ENCODE peak calls at places on chromosomes 4 and X, in nine cellular contexts. L is SK-N-MC, S is stomach, C is SK-N-SH, B is transverse colon, U is sigmoid colon, Q is GM23338, I is suprapubic skin, M is upper lobe of left lung. N is an unnamed sample.

GRCh38 chr4:126238010-126238409 is 923.3 kb downstream of the FAT4 start:
- DNase-seq in U (no peak), Q (peak), S (no peak), C (no peak), M (no peak), I (no peak), B (no peak), L (no peak), N (no peak)

GRCh38 chr4:56908206-56909082 is 744 bp downstream of the REST start:
- DNase-seq in Q (peak), L (no peak), B (peak), M (peak), I (peak), U (peak), C (peak), S (peak), N (peak)

GRCh38 chr4:73257995-73258667 is 467 bp downstream of the ANKRD17 start:
- DNase-seq in C (peak), L (no peak), U (no peak), B (no peak), Q (peak), S (no peak), I (no peak), M (no peak), N (peak)

GRCh38 chr4:163587867-163588266 is 93.4 kb downstream of the TMA16 start:
- DNase-seq in S (no peak), M (no peak), C (peak), Q (peak), B (no peak), L (no peak), U (no peak), I (no peak), N (no peak)

GRCh38 chr4:102608190-102608589 is 107.0 kb downstream of the NFKB1 start:
- DNase-seq in B (no peak), I (no peak), L (no peak), U (no peak), Q (no peak), C (no peak), M (no peak), S (no peak), N (no peak)

GRCh38 chr4:18020671-18021469 is 685 bp downstream of the LCORL start:
- DNase-seq in Q (peak), M (no peak), C (peak), B (peak), S (peak), L (no peak), U (peak), I (peak), N (peak)

GRCh38 chr4:140176735-140177134 is 22.8 kb upstream of the MAML3 start:
- DNase-seq in Q (no peak), U (no peak), B (no peak), L (no peak), I (no peak), M (no peak), S (no peak), C (no peak), N (no peak)

GRCh38 chr4:175418511-175418910 is 393.6 kb downstream of the GPM6A start:
- DNase-seq in Q (no peak), C (no peak), S (no peak), B (no peak), M (no peak), U (no peak), I (no peak), L (no peak), N (no peak)

GRCh38 chrX:107579956-107580355 is 48.4 kb upstream of the PRPS1 start:
- DNase-seq in Q (no peak), U (no peak), S (no peak), B (no peak), L (no peak), M (no peak), C (no peak), I (no peak), N (no peak)

GRCh38 chr4:66577922-66578321 is 907.6 kb upstream of the EPHA5 start:
- DNase-seq in U (no peak), I (no peak), L (no peak), C (no peak), Q (no peak), B (no peak), S (no peak), M (no peak), N (no peak)

GRCh38 chr4:174259580-174259979 is 23.9 kb downstream of the FBXO8 start:
- DNase-seq in S (no peak), U (no peak), B (no peak), Q (no peak), I (no peak), M (no peak), L (no peak), C (no peak), N (no peak)

GRCh38 chr4:181350578-181351420 is 892.4 kb upstream of the TENM3 start:
- DNase-seq in S (no peak), B (no peak), L (no peak), M (no peak), U (no peak), Q (peak), C (no peak), I (no peak), N (no peak)

GRCh38 chr4:24262616-24263015 is 321.7 kb downstream of the DHX15 start:
- DNase-seq in M (no peak), S (no peak), U (no peak), B (no peak), Q (no peak), C (no peak), L (no peak), I (no peak), N (no peak)

GRCh38 chr4:158856852-158857251 is 88.0 kb downstream of the FNIP2 start:
- DNase-seq in I (no peak), S (no peak), U (no peak), C (peak), L (peak), M (no peak), Q (peak), B (no peak), N (peak)

GRCh38 chr4:80172203-80172602 is 25.1 kb upstream of the PRDM8 start:
- DNase-seq in U (no peak), L (no peak), I (no peak), C (no peak), B (no peak), Q (no peak), S (no peak), M (no peak), N (no peak)

GRCh38 chr4:110916505-110916904 is 293.6 kb upstream of the PITX2 start:
- DNase-seq in M (no peak), C (no peak), L (no peak), B (no peak), I (no peak), U (no peak), S (no peak), Q (no peak), N (no peak)
- TF ChIP-seq POLR2AphosphoS5 in M (no peak), C (no peak), L (no peak), B (no peak), I (no peak), U (no peak), S (no peak), Q (no peak), N (no peak)

GRCh38 chr4:10005632-10006031 is 15.7 kb downstream of the SLC2A9 start:
- DNase-seq in Q (no peak), L (no peak), B (no peak), M (no peak), S (no peak), U (no peak), I (no peak), C (no peak), N (no peak)

GRCh38 chr4:10007772-10008171 is 13.5 kb downstream of the SLC2A9 start:
- DNase-seq in C (no peak), U (no peak), I (no peak), Q (no peak), B (no peak), M (no peak), L (no peak), S (no peak), N (no peak)

GRCh38 chr4:10007436-10007740 is 13.9 kb downstream of the SLC2A9 start:
- DNase-seq in M (no peak), B (no peak), Q (no peak), S (no peak), C (no peak), L (no peak), U (no peak), I (no peak), N (no peak)

GRCh38 chr4:10006236-10006603 is 15.1 kb downstream of the SLC2A9 start:
- DNase-seq in M (no peak), L (no peak), I (no peak), B (peak), S (peak), C (no peak), Q (no peak), U (peak), N (no peak)

DNA sequence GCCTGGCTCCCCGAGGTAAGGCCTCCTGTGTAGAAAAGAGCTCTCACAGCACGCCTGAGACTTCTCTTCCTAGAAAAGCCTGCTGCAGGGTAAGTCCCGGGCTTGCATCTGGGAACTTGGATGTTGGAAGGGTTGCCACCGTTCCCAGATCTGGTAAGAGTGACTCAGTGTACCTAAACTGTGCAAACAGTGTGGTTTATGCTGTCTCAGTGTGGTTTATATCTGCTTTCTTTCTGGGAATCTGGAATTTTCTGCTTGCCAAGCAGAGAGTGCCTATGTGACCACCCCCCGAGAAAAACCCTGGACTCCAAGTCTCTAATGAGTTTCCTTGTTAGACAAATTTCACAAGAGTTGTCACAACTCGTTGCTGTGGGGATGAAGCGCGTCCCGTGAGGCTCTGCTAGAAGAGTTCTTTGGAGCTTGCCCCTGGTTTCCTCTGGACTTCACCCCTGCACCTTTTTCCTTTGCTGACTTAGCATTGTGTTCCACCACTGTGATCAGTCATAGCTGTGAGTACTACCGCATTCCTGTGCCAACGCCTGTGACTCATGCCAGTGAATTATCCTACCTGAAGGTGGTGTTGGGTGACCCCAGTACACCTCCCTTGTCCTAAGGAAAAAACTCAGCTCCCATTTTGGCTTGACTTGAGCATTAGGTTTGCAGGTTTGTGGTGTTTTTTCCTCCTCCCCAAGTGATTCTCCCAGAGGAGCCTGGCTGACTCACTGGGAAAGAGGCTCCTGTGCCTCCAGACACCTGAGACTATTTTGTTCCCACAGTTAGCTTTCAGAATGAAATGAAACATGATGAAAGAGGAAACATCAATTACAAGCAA is 14.5 kb downstream of the SLC2A9 start:
- DNase-seq in C (no peak), M (no peak), U (no peak), L (no peak), B (peak), Q (no peak), I (no peak), S (peak), N (no peak)
- TF ChIP-seq POLR2AphosphoS5 in C (no peak), M (no peak), U (no peak), L (no peak), B (peak), Q (no peak), I (no peak), S (peak), N (no peak)

GRCh38 chrX:1659664-1660461 is 45.0 kb downstream of the ASMT start:
- DNase-seq in B (no peak), L (no peak), U (no peak), S (no peak), M (peak), C (no peak), I (peak), Q (no peak), N (no peak)

GRCh38 chrX:1661048-1661921 is 46.4 kb downstream of the ASMT start:
- DNase-seq in U (no peak), M (no peak), I (peak), B (peak), Q (peak), L (no peak), C (no peak), S (peak), N (peak)

GRCh38 chrX:1657367-1658082 is 42.7 kb downstream of the ASMT start:
- DNase-seq in L (no peak), C (no peak), I (no peak), B (peak), Q (no peak), M (peak), S (no peak), U (no peak), N (no peak)

GRCh38 chrX:1656379-1656778 is 41.5 kb downstream of the ASMT start:
- DNase-seq in Q (no peak), L (no peak), C (no peak), S (no peak), I (no peak), M (no peak), B (no peak), U (no peak), N (no peak)

GRCh38 chrX:1658083-1658463 is 43.2 kb downstream of the ASMT start:
- DNase-seq in B (no peak), Q (no peak), I (no peak), U (no peak), M (no peak), S (no peak), L (no peak), C (no peak), N (no peak)
- TF ChIP-seq POLR2AphosphoS5 in B (no peak), Q (no peak), I (no peak), U (no peak), M (no peak), S (no peak), L (no peak), C (no peak), N (no peak)

DNA sequence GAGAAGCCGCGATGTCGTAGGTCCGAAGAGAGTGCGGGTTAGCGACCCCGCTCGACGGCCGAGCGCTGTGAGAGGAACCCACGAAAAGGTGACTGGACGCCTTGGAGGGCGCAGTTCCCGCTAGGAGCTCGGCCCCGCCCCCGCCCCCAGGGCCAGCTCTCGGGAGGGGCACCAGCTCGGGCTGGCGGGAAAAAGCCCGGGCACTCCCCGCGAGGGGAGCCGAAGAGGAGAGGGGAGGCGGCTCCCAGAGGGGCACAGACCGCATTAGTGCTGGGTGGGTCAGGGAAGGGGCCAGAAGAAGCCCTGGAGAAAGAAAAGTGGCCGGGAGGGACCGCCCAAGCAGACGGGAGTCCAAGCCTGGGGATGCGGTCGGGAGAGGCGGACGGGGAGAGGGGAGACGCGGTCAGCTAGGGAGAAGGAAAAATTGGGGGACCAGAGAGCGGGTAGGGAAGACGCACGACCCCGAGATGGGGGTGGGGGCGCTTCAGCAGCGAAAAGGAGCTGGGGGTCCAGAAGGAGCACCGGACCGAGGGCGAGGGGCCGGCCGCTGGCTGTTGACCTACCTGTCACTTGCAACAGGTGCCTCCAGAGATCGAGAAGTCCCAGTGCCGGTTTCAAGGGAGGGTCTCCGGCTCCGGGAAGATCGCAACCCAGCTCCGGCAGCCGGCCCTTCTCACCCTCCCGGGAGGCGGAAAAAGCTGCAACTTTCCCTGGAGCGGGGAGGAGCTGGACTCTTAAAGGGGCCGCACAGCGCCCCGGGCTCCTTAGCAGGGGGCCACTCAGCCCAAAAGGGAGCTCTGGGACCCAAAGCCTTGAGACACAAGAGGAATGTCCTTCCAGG is at the start of gene SYTL4:
- DNase-seq in Q (peak), L (no peak), S (peak), I (peak), B (peak), M (peak), C (peak), U (peak), N (peak)
- TF ChIP-seq POLR2AphosphoS5 in Q (no peak), L (no peak), S (no peak), I (no peak), B (peak), M (no peak), C (no peak), U (peak), N (no peak)

DNA sequence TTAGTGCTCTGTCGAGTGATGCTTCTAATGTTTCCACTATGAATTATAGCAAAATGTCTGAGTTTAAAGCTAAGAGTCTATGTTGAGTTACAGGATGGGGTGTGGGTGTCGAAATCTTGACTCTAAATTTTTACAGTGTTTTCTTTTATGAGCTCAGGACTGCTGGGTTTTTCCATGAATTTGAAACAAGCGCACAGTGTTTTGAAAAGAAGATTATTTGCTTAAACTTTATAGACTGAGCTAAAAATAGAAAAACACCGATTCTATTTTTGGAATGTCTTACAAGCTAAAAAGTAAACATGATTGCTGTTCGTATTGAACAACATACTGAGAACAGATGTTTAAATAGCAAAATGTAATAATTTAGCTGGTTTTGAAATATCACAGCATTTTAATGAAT is 7.6 kb downstream of the PTTG2 start:
- DNase-seq in Q (no peak), S (no peak), M (no peak), C (no peak), L (no peak), B (no peak), I (no peak), U (no peak), N (no peak)
- TF ChIP-seq POLR2AphosphoS5 in Q (no peak), S (no peak), M (no peak), C (no peak), L (no peak), B (no peak), I (no peak), U (no peak), N (no peak)

GRCh38 chr4:153542131-153542530 is 76.0 kb downstream of the TMEM131L start:
- DNase-seq in I (no peak), B (no peak), U (no peak), Q (no peak), M (no peak), S (no peak), L (no peak), C (no peak), N (no peak)
- TF ChIP-seq POLR2AphosphoS5 in I (no peak), B (no peak), U (no peak), Q (no peak), M (no peak), S (no peak), L (no peak), C (no peak), N (no peak)

GRCh38 chrX:66015152-66015827 is 24.6 kb downstream of the VSIG4 start:
- DNase-seq in I (no peak), C (no peak), S (no peak), Q (no peak), M (no peak), U (no peak), L (no peak), B (peak), N (no peak)
- TF ChIP-seq POLR2AphosphoS5 in I (no peak), C (no peak), S (no peak), Q (no peak), M (peak), U (no peak), L (no peak), B (peak), N (no peak)

GRCh38 chrX:96551320-96551872 is 133.2 kb upstream of the DIAPH2 start:
- DNase-seq in C (no peak), Q (no peak), B (no peak), L (no peak), S (no peak), I (no peak), M (no peak), U (no peak), N (no peak)
- TF ChIP-seq POLR2AphosphoS5 in C (no peak), Q (no peak), B (no peak), L (no peak), S (no peak), I (no peak), M (no peak), U (no peak), N (no peak)

GRCh38 chr4:147299205-147299604 is 181.7 kb upstream of the EDNRA start:
- DNase-seq in C (no peak), Q (no peak), I (no peak), L (no peak), B (no peak), U (no peak), S (no peak), M (no peak), N (no peak)
- TF ChIP-seq POLR2AphosphoS5 in C (no peak), Q (no peak), I (no peak), L (no peak), B (no peak), U (no peak), S (no peak), M (no peak), N (no peak)